ENCODE peak calls at places on chromosomes 16 and 17, in six cellular contexts. One of them, this sample, is unnamed.

GRCh38 chr16:67169642-67170167 is 633 bp upstream of the NOL3 start:
- DNase-seq in neural progenitor cell: peak; percentile 93
- DNase-seq in spleen: no peak
- DNase-seq in body of pancreas: no peak
- DNase-seq in GM23248: peak; percentile 53
- DNase-seq in astrocyte: no peak
- DNase-seq in this sample: peak; percentile 53

GRCh38 chr16:1122031-1122765 is 26.2 kb upstream of the C1QTNF8 start:
- DNase-seq in neural progenitor cell: no peak
- DNase-seq in spleen: no peak
- DNase-seq in body of pancreas: no peak
- DNase-seq in GM23248: peak; percentile 31
- DNase-seq in astrocyte: no peak
- DNase-seq in this sample: no peak

GRCh38 chr16:57127836-57128235 is 35.5 kb downstream of the CPNE2 start:
- DNase-seq in neural progenitor cell: no peak
- DNase-seq in spleen: no peak
- DNase-seq in body of pancreas: no peak
- DNase-seq in GM23248: no peak
- DNase-seq in astrocyte: no peak
- DNase-seq in this sample: no peak

GRCh38 chr17:32350662-32351418 is 883 bp downstream of the ZNF207 start:
- DNase-seq in neural progenitor cell: peak; percentile 50
- DNase-seq in spleen: no peak
- DNase-seq in body of pancreas: peak; percentile 40
- DNase-seq in GM23248: peak; percentile 91
- DNase-seq in astrocyte: peak; percentile 50
- DNase-seq in this sample: peak; percentile 85

GRCh38 chr17:31434404-31435050 is 43.1 kb downstream of the RAB11FIP4 start:
- DNase-seq in neural progenitor cell: no peak
- DNase-seq in spleen: no peak
- DNase-seq in body of pancreas: no peak
- DNase-seq in GM23248: no peak
- DNase-seq in astrocyte: no peak
- DNase-seq in this sample: no peak

GRCh38 chr17:2385240-2386202 is 15.3 kb downstream of the MNT start:
- DNase-seq in neural progenitor cell: no peak
- DNase-seq in spleen: no peak
- DNase-seq in body of pancreas: no peak
- DNase-seq in GM23248: no peak
- DNase-seq in astrocyte: no peak
- DNase-seq in this sample: no peak

GRCh38 chr16:77212736-77213541 is 13.7 kb downstream of the SYCE1L start:
- DNase-seq in neural progenitor cell: peak; percentile 74
- DNase-seq in spleen: peak; percentile 93
- DNase-seq in body of pancreas: peak; percentile 63
- DNase-seq in GM23248: peak; percentile 58
- DNase-seq in astrocyte: no peak
- DNase-seq in this sample: peak; percentile 51

GRCh38 chr17:76996741-76997694 is 128.8 kb downstream of the MGAT5B start:
- DNase-seq in neural progenitor cell: no peak
- DNase-seq in spleen: no peak
- DNase-seq in body of pancreas: no peak
- DNase-seq in GM23248: no peak
- DNase-seq in astrocyte: no peak
- DNase-seq in this sample: no peak

GRCh38 chr16:84959784-84960417 is 51.4 kb downstream of the ZDHHC7 start:
- DNase-seq in neural progenitor cell: no peak
- DNase-seq in spleen: no peak
- DNase-seq in body of pancreas: no peak
- DNase-seq in GM23248: no peak
- DNase-seq in astrocyte: no peak
- DNase-seq in this sample: no peak

GRCh38 chr17:77353684-77354419 is 213.1 kb downstream of the SEC14L1 start:
- DNase-seq in neural progenitor cell: no peak
- DNase-seq in spleen: no peak
- DNase-seq in body of pancreas: no peak
- DNase-seq in GM23248: peak; percentile 58
- DNase-seq in astrocyte: no peak
- DNase-seq in this sample: no peak

GRCh38 chr17:40323731-40324650 is 15.0 kb downstream of the RARA start:
- DNase-seq in neural progenitor cell: no peak
- DNase-seq in spleen: peak; percentile 85
- DNase-seq in body of pancreas: no peak
- DNase-seq in GM23248: peak; percentile 73
- DNase-seq in astrocyte: no peak
- DNase-seq in this sample: no peak

GRCh38 chr16:10688291-10688690 is 6.4 kb downstream of the TEKT5 start:
- DNase-seq in neural progenitor cell: no peak
- DNase-seq in spleen: no peak
- DNase-seq in body of pancreas: peak; percentile 47
- DNase-seq in GM23248: no peak
- DNase-seq in astrocyte: no peak
- DNase-seq in this sample: no peak

GRCh38 chr17:39787743-39788484 is 50.2 kb downstream of the GRB7 start:
- DNase-seq in neural progenitor cell: no peak
- DNase-seq in spleen: no peak
- DNase-seq in body of pancreas: no peak
- DNase-seq in GM23248: no peak
- DNase-seq in astrocyte: no peak
- DNase-seq in this sample: no peak

GRCh38 chr17:48720263-48721008 is 1.9 kb downstream of the PRAC1 start:
- DNase-seq in neural progenitor cell: peak; percentile 16
- DNase-seq in spleen: no peak
- DNase-seq in body of pancreas: no peak
- DNase-seq in GM23248: no peak
- DNase-seq in astrocyte: no peak
- DNase-seq in this sample: no peak

GRCh38 chr17:692116-692515 is 22.5 kb downstream of the VPS53 start:
- DNase-seq in neural progenitor cell: no peak
- DNase-seq in spleen: no peak
- DNase-seq in body of pancreas: no peak
- DNase-seq in GM23248: peak; percentile 90
- DNase-seq in astrocyte: peak; percentile 96
- DNase-seq in this sample: peak; percentile 58
- H3K9me3 ChIP-seq in neural progenitor cell: no peaks in the 10 kb centered on the region
- H3K9me3 ChIP-seq in spleen: no peaks in the 10 kb centered on the region
- H3K9me3 ChIP-seq in body of pancreas: no peaks in the 10 kb centered on the region
- H3K9me3 ChIP-seq in GM23248: no peaks in the 10 kb centered on the region
- H3K9me3 ChIP-seq in astrocyte: no peaks in the 10 kb centered on the region
- H3K9me3 ChIP-seq in this sample: no peaks in the 10 kb centered on the region

DNA sequence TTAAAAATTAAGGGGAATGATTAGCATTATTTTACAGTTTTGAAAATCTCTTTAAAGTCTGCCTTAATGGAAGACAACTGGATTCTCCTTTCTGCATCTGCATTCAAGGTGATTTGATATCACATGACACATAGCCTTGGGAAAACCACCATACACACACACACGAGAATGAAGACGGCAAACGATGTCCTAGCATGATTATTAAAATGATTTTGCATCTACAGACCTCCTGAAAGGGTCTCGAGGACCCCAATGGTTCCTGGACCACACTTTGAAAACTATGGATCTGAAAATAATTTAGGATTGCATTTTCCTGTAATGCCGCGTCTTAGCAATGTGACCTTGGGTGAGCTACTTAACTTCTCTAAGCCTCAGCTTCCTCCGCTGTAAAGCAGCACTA is 11.8 kb upstream of the CHST4 start:
- DNase-seq in neural progenitor cell: no peak
- DNase-seq in spleen: no peak
- DNase-seq in body of pancreas: no peak
- DNase-seq in GM23248: no peak
- DNase-seq in astrocyte: no peak
- DNase-seq in this sample: no peak
- H3K9me3 ChIP-seq in neural progenitor cell: no peaks in the 10 kb centered on the region
- H3K9me3 ChIP-seq in spleen: no peaks in the 10 kb centered on the region
- H3K9me3 ChIP-seq in body of pancreas: no peaks in the 10 kb centered on the region
- H3K9me3 ChIP-seq in GM23248: no peaks in the 10 kb centered on the region
- H3K9me3 ChIP-seq in astrocyte: no peaks in the 10 kb centered on the region
- H3K9me3 ChIP-seq in this sample: no peaks in the 10 kb centered on the region

GRCh38 chr16:19909750-19910322 is 25.2 kb upstream of the GPRC5B start:
- DNase-seq in neural progenitor cell: no peak
- DNase-seq in spleen: no peak
- DNase-seq in body of pancreas: no peak
- DNase-seq in GM23248: no peak
- DNase-seq in astrocyte: no peak
- DNase-seq in this sample: peak; percentile 25
- H3K9me3 ChIP-seq in neural progenitor cell: no peaks in the 10 kb centered on the region
- H3K9me3 ChIP-seq in spleen: no peaks in the 10 kb centered on the region
- H3K9me3 ChIP-seq in body of pancreas: no peaks in the 10 kb centered on the region
- H3K9me3 ChIP-seq in GM23248: no peaks in the 10 kb centered on the region
- H3K9me3 ChIP-seq in astrocyte: no peaks in the 10 kb centered on the region
- H3K9me3 ChIP-seq in this sample: no peaks in the 10 kb centered on the region

DNA sequence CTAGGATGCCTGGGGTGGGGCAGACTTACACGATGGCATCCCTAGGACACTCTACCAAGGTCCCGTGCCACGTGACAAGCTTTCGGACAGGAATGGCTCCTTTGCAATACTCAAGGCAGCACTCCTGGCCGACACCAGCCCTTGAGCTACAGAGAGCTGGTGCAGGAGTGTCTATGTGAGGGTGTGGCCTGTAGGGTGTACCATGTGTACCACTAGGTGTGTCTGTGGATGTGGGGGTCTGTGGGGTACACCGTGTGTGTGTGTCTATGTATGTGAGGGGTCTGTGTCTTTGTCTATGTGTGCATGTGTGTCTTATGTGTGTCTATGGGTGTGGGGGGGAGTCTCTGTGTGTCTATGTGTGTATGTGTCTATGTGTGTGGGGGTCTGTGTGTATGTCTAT is 1.9 kb upstream of the TLE7 start:
- DNase-seq in neural progenitor cell: no peak
- DNase-seq in spleen: no peak
- DNase-seq in body of pancreas: no peak
- DNase-seq in GM23248: no peak
- DNase-seq in astrocyte: no peak
- DNase-seq in this sample: no peak
- H3K9me3 ChIP-seq in neural progenitor cell: peaks cover 22% of the 10 kb centered on the region
- H3K9me3 ChIP-seq in spleen: peaks cover 52% of the 10 kb centered on the region
- H3K9me3 ChIP-seq in body of pancreas: peaks cover 1% of the 10 kb centered on the region
- H3K9me3 ChIP-seq in GM23248: peaks cover 7% of the 10 kb centered on the region
- H3K9me3 ChIP-seq in astrocyte: peaks cover 36% of the 10 kb centered on the region
- H3K9me3 ChIP-seq in this sample: peaks cover 64% of the 10 kb centered on the region

GRCh38 chr17:22251493-22251892 is 559.2 kb downstream of the KCNJ18 start:
- DNase-seq in neural progenitor cell: no peak
- DNase-seq in spleen: no peak
- DNase-seq in body of pancreas: no peak
- DNase-seq in GM23248: no peak
- DNase-seq in astrocyte: no peak
- DNase-seq in this sample: no peak

DNA sequence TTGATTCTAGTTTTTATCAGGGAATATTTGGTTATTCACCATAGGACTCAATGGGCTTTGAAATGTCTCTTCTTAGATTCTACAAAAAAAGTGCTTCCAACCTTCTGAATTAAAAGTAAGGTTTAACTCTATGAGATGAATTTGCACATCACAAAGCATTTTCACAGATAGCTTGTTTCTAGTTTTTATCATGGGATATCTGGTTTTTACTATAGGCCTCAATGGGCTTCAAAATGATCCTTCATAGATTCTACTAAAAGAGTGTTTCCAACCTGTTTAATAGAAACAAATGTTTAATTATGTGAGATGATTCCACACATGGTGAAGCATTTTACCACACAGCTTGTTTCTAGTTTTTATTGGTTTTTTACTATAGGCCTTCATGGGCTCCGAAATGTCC is 560.7 kb downstream of the KCNJ18 start:
- DNase-seq in neural progenitor cell: no peak
- DNase-seq in spleen: no peak
- DNase-seq in body of pancreas: no peak
- DNase-seq in GM23248: no peak
- DNase-seq in astrocyte: no peak
- DNase-seq in this sample: no peak
- H3K9me3 ChIP-seq in neural progenitor cell: peaks cover 49% of the 10 kb centered on the region
- H3K9me3 ChIP-seq in spleen: no peaks in the 10 kb centered on the region
- H3K9me3 ChIP-seq in body of pancreas: no peaks in the 10 kb centered on the region
- H3K9me3 ChIP-seq in GM23248: no peaks in the 10 kb centered on the region
- H3K9me3 ChIP-seq in astrocyte: no peaks in the 10 kb centered on the region
- H3K9me3 ChIP-seq in this sample: no peaks in the 10 kb centered on the region

DNA sequence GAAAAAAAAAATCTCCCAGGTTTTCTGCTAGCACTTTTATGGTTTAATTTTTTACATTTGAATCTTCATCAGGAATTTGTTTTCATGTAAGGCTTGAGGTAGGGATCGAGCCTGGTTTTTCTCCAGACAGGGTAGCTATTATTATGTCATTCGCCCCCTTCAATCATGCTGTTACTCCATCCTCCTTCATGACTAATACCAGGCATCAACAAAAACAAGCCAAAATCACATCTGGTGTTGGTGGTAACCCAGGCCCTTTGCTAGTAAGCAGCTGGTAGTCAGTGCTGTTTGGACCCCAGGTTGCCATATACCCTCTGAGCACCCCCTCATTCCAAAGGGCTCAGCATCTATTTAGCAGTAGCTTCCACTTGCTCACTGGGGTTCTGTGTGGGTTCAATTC is 29.5 kb downstream of the DRC3 start:
- DNase-seq in neural progenitor cell: no peak
- DNase-seq in spleen: no peak
- DNase-seq in body of pancreas: no peak
- DNase-seq in GM23248: peak; percentile 55
- DNase-seq in astrocyte: no peak
- DNase-seq in this sample: no peak
- H3K9me3 ChIP-seq in neural progenitor cell: no peaks in the 10 kb centered on the region
- H3K9me3 ChIP-seq in spleen: no peaks in the 10 kb centered on the region
- H3K9me3 ChIP-seq in body of pancreas: no peaks in the 10 kb centered on the region
- H3K9me3 ChIP-seq in GM23248: no peaks in the 10 kb centered on the region
- H3K9me3 ChIP-seq in astrocyte: no peaks in the 10 kb centered on the region
- H3K9me3 ChIP-seq in this sample: no peaks in the 10 kb centered on the region

GRCh38 chr16:70465999-70466811 is 11.8 kb downstream of the FCSK start:
- DNase-seq in neural progenitor cell: no peak
- DNase-seq in spleen: no peak
- DNase-seq in body of pancreas: no peak
- DNase-seq in GM23248: no peak
- DNase-seq in astrocyte: no peak
- DNase-seq in this sample: no peak
- H3K9me3 ChIP-seq in neural progenitor cell: no peaks in the 10 kb centered on the region
- H3K9me3 ChIP-seq in spleen: no peaks in the 10 kb centered on the region
- H3K9me3 ChIP-seq in body of pancreas: no peaks in the 10 kb centered on the region
- H3K9me3 ChIP-seq in GM23248: no peaks in the 10 kb centered on the region
- H3K9me3 ChIP-seq in astrocyte: no peaks in the 10 kb centered on the region
- H3K9me3 ChIP-seq in this sample: no peaks in the 10 kb centered on the region

DNA sequence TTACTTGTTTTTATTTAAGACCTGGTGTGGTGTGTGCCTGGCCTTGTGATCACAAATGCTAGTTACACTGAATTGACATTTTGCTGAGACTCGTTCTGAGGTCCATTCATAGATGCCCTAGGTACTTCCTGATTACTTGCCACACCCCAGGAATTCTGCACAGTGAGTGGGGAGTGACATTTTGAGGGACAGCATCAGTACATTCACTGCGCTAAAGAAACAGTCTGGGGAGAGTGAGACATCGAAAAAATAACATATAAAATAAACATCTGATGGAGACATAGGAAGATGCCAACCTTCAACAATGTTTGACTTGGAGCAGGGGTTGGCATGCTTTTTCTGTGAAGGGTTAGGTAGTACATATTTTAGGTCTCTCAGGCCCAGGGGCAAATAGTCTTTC is 30.4 kb downstream of the ABCC1 start:
- DNase-seq in neural progenitor cell: no peak
- DNase-seq in spleen: no peak
- DNase-seq in body of pancreas: no peak
- DNase-seq in GM23248: no peak
- DNase-seq in astrocyte: no peak
- DNase-seq in this sample: peak; percentile 48
- H3K9me3 ChIP-seq in neural progenitor cell: peaks cover 14% of the 10 kb centered on the region
- H3K9me3 ChIP-seq in spleen: peaks cover 26% of the 10 kb centered on the region
- H3K9me3 ChIP-seq in body of pancreas: no peaks in the 10 kb centered on the region
- H3K9me3 ChIP-seq in GM23248: no peaks in the 10 kb centered on the region
- H3K9me3 ChIP-seq in astrocyte: peaks cover 12% of the 10 kb centered on the region
- H3K9me3 ChIP-seq in this sample: peaks cover 8% of the 10 kb centered on the region